ENCODE peak calls at places on chromosomes 16 and 17, in five cellular contexts. P is PC-3; T is SW480; G is stimulated activated CD8-positive, alpha-beta memory T cell treated with anti-CD3 and anti-CD28 coated beads, Interleukin-4, amount 100 ng/mL, for 24 hours; A is kidney glomerular epithelial cell. U is an unnamed sample.

GRCh38 chr17:17205368-17206148 is 575 bp downstream of the PLD6 start:
- DNase-seq in A (peak), G (peak), P (peak), T (peak), U (peak)

GRCh38 chr17:64499805-64500486 is 3.1 kb upstream of the POLG2 start:
- DNase-seq in G (no peak), T (no peak), P (peak), A (no peak), U (no peak)

GRCh38 chr16:2056681-2057407 is 9.1 kb downstream of the TSC2 start:
- DNase-seq in A (no peak), P (no peak), G (no peak), T (no peak), U (peak)

GRCh38 chr17:64978138-64978537 is 58.9 kb upstream of the LRRC37A3 start:
- DNase-seq in T (no peak), A (no peak), P (no peak), G (no peak), U (no peak)

GRCh38 chr17:82297280-82297803 is 20.1 kb downstream of the CD7 start:
- DNase-seq in T (peak), G (peak), P (peak), A (peak), U (peak)

GRCh38 chr17:48678141-48678971 is 44.0 kb downstream of the PRAC1 start:
- DNase-seq in A (peak), P (peak), T (peak), G (peak), U (peak)

GRCh38 chr17:40551091-40551873 is 14.0 kb downstream of the CCR7 start:
- DNase-seq in A (peak), G (no peak), P (peak), T (no peak), U (peak)

GRCh38 chr17:32264140-32264799 is 1.4 kb upstream of the RHBDL3 start:
- DNase-seq in T (no peak), A (no peak), G (no peak), P (no peak), U (peak)

GRCh38 chr17:4945176-4945943 is 3.0 kb downstream of the PFN1 start:
- DNase-seq in A (peak), T (peak), P (peak), G (peak), U (peak)

GRCh38 chr17:75088902-75089417 is 1.2 kb downstream of the SLC16A5 start:
- DNase-seq in A (no peak), G (no peak), T (peak), P (peak), U (no peak)

GRCh38 chr17:79952265-79952877 is 83.3 kb downstream of the TBC1D16 start:
- DNase-seq in A (no peak), G (no peak), T (no peak), P (no peak), U (no peak)

GRCh38 chr17:82839617-82840292 is at the start of gene ZNF750:
- DNase-seq in P (no peak), G (no peak), T (no peak), A (no peak), U (no peak)

GRCh38 chr17:68820825-68821481 is 134.2 kb downstream of the ABCA8 start:
- DNase-seq in G (no peak), T (peak), A (no peak), P (no peak), U (no peak)

GRCh38 chr17:10059684-10060211 is 138.7 kb downstream of the GAS7 start:
- DNase-seq in T (no peak), G (no peak), A (no peak), P (no peak), U (no peak)

GRCh38 chr17:54924405-54924804 is 23.8 kb downstream of the TOM1L1 start:
- DNase-seq in T (no peak), P (no peak), G (no peak), A (no peak), U (no peak)

GRCh38 chr16:52451971-52452421 is 94.9 kb downstream of the TOX3 start:
- DNase-seq in P (no peak), A (no peak), T (peak), G (no peak), U (no peak)

GRCh38 chr17:80220709-80221215 is 535 bp downstream of the SLC26A11 start:
- DNase-seq in T (no peak), A (no peak), G (no peak), P (no peak), U (peak)

GRCh38 chr16:30553396-30553899 is 4.7 kb downstream of the ZNF764 start:
- DNase-seq in T (no peak), G (no peak), P (no peak), A (no peak), U (no peak)

GRCh38 chr16:31010539-31010938 is at the start of gene STX1B:
- DNase-seq in A (no peak), G (peak), P (no peak), T (no peak), U (peak)

GRCh38 chr17:40209404-40210093 is 9.6 kb upstream of the WIPF2 start:
- DNase-seq in P (no peak), T (no peak), A (peak), G (no peak), U (no peak)

GRCh38 chr17:67194134-67194533 is 50.9 kb downstream of the HELZ start:
- DNase-seq in G (no peak), P (no peak), A (peak), T (no peak), U (peak)

GRCh38 chr16:21565816-21566669 is 33.3 kb upstream of the METTL9 start:
- DNase-seq in A (no peak), T (no peak), P (no peak), G (no peak), U (peak)

GRCh38 chr17:50079334-50080095 is 15.6 kb upstream of the PDK2 start:
- DNase-seq in P (peak), G (no peak), T (peak), A (peak), U (peak)

GRCh38 chr17:18858567-18859245 is 775 bp downstream of the PRPSAP2 start:
- DNase-seq in P (peak), A (no peak), T (no peak), G (no peak), U (no peak)

GRCh38 chr17:79707931-79708891 is 22.5 kb upstream of the ENPP7 start:
- DNase-seq in A (peak), T (peak), P (peak), G (peak), U (peak)

GRCh38 chr17:18981642-18982424 is 22.7 kb downstream of the FAM83G start:
- DNase-seq in T (peak), G (no peak), A (peak), P (peak), U (peak)

GRCh38 chr17:15973016-15973415 is 26.5 kb downstream of the ZSWIM7 start:
- DNase-seq in P (peak), T (no peak), G (no peak), A (no peak), U (no peak)

GRCh38 chr16:88790312-88791150 is 5.5 kb upstream of the PIEZO1 start:
- DNase-seq in P (no peak), G (no peak), T (peak), A (peak), U (peak)

GRCh38 chr17:67672592-67672991 is 45.1 kb upstream of the NOL11 start:
- DNase-seq in A (no peak), P (no peak), G (no peak), T (no peak), U (no peak)

GRCh38 chr16:19094542-19095365 is 19.0 kb upstream of the ITPRIPL2 start:
- DNase-seq in A (no peak), T (peak), P (peak), G (no peak), U (no peak)

GRCh38 chr16:66081967-66082366 is 284.5 kb upstream of the CDH5 start:
- DNase-seq in A (no peak), G (no peak), P (peak), T (peak), U (peak)

GRCh38 chr17:21007646-21008045 is 35.2 kb downstream of the USP22 start:
- DNase-seq in P (no peak), A (no peak), T (no peak), G (no peak), U (no peak)

U was measured in foreskin fibroblast.